ENCODE peak calls at places on chromosomes 6 and 20, in seven cellular contexts. U, S, Q, D, F, C and K are unnamed samples.

GRCh38 chr6:139547082-139547776 is 172.8 kb upstream of the CITED2 start:
- ATAC-seq in U (no peak), S (peak; percentile 54), Q (no peak), D (no peak), F (no peak), C (no peak), K (peak; percentile 41)

GRCh38 chr20:51511861-51512619 is 30.5 kb downstream of the NFATC2 start:
- ATAC-seq in U (no peak), S (no peak), Q (no peak), D (no peak), F (no peak), C (no peak), K (no peak)

GRCh38 chr6:98636941-98637340 is 197.4 kb upstream of the POU3F2 start:
- ATAC-seq in U (no peak), S (no peak), Q (no peak), D (peak; percentile 72), F (no peak), C (no peak), K (no peak)

GRCh38 chr20:39822667-39823066 is 860.5 kb downstream of the DHX35 start:
- ATAC-seq in U (peak; percentile 54), S (no peak), Q (no peak), D (no peak), F (no peak), C (no peak), K (no peak)

GRCh38 chr6:93219447-93219846 is 199.9 kb downstream of the EPHA7 start:
- ATAC-seq in U (no peak), S (no peak), Q (no peak), D (no peak), F (no peak), C (no peak), K (no peak)

GRCh38 chr6:11522819-11523218 is 14.7 kb upstream of the TMEM170B start:
- ATAC-seq in U (peak; percentile 55), S (no peak), Q (no peak), D (no peak), F (no peak), C (no peak), K (peak; percentile 39)

GRCh38 chr6:128246472-128246871 is 273.9 kb downstream of the PTPRK start:
- ATAC-seq in U (no peak), S (no peak), Q (no peak), D (no peak), F (no peak), C (no peak), K (no peak)

GRCh38 chr6:127938701-127939100 is 37.8 kb upstream of the THEMIS start:
- ATAC-seq in U (no peak), S (no peak), Q (peak; percentile 30), D (no peak), F (no peak), C (no peak), K (no peak)

GRCh38 chr6:1536526-1537429 is 72.9 kb upstream of the FOXC1 start:
- ATAC-seq in U (no peak), S (no peak), Q (no peak), D (peak; percentile 62), F (no peak), C (no peak), K (no peak)

GRCh38 chr6:119108076-119108475 is 29.6 kb upstream of the FAM184A start:
- ATAC-seq in U (no peak), S (no peak), Q (no peak), D (no peak), F (no peak), C (no peak), K (no peak)

GRCh38 chr20:38260025-38260377 is 534 bp downstream of the KIAA1755 start:
- ATAC-seq in U (peak; percentile 25), S (no peak), Q (no peak), D (peak; percentile 45), F (peak; percentile 47), C (peak; percentile 61), K (peak; percentile 8)

GRCh38 chr20:49399329-49399728 is 83.1 kb downstream of the KCNB1 start:
- ATAC-seq in U (no peak), S (no peak), Q (no peak), D (no peak), F (no peak), C (no peak), K (peak; percentile 25)

GRCh38 chr20:8428988-8429387 is 296.9 kb downstream of the PLCB1 start:
- ATAC-seq in U (no peak), S (no peak), Q (no peak), D (no peak), F (no peak), C (no peak), K (no peak)

GRCh38 chr20:1618954-1619550 is 757 bp downstream of the SIRPB1 start:
- ATAC-seq in U (peak; percentile 79), S (no peak), Q (no peak), D (no peak), F (no peak), C (no peak), K (no peak)

GRCh38 chr20:1811621-1812498 is 83.3 kb upstream of the SIRPA start:
- ATAC-seq in U (no peak), S (no peak), Q (no peak), D (peak; percentile 77), F (no peak), C (peak; percentile 92), K (no peak)

GRCh38 chr20:38673731-38674177 is 50.5 kb upstream of the SLC32A1 start:
- ATAC-seq in U (peak; percentile 40), S (peak; percentile 74), Q (no peak), D (peak; percentile 56), F (no peak), C (peak; percentile 11), K (no peak)

GRCh38 chr20:32158943-32159660 is 48.4 kb downstream of the PLAGL2 start:
- ATAC-seq in U (no peak), S (no peak), Q (no peak), D (no peak), F (no peak), C (no peak), K (no peak)

GRCh38 chr6:408599-409102 is 17.1 kb downstream of the IRF4 start:
- ATAC-seq in U (peak; percentile 95), S (peak; percentile 100), Q (peak; percentile 100), D (peak; percentile 99), F (peak; percentile 56), C (peak; percentile 100), K (peak; percentile 91)

GRCh38 chr6:134495203-134495892 is 177.4 kb upstream of the SGK1 start:
- ATAC-seq in U (no peak), S (no peak), Q (no peak), D (no peak), F (no peak), C (no peak), K (no peak)

GRCh38 chr20:19838981-19839576 is 81.0 kb downstream of the RIN2 start:
- ATAC-seq in U (no peak), S (no peak), Q (peak; percentile 67), D (peak; percentile 41), F (no peak), C (peak; percentile 59), K (no peak)

GRCh38 chr6:170439366-170440351 is 113.4 kb downstream of the PSMB1 start:
- ATAC-seq in U (no peak), S (peak; percentile 9), Q (no peak), D (no peak), F (no peak), C (no peak), K (no peak)

GRCh38 chr6:285030-285771 is 7.1 kb upstream of the DUSP22 start:
- ATAC-seq in U (no peak), S (peak; percentile 29), Q (no peak), D (no peak), F (no peak), C (no peak), K (no peak)

GRCh38 chr6:121520337-121521163 is 85.1 kb downstream of the GJA1 start:
- ATAC-seq in U (peak; percentile 30), S (no peak), Q (no peak), D (peak; percentile 63), F (peak; percentile 32), C (no peak), K (peak; percentile 64)

GRCh38 chr6:109874621-109875020 is 103.5 kb upstream of the GPR6 start:
- ATAC-seq in U (no peak), S (no peak), Q (no peak), D (no peak), F (no peak), C (no peak), K (no peak)

GRCh38 chr6:13504611-13505344 is 17.4 kb upstream of the GFOD1 start:
- ATAC-seq in U (no peak), S (no peak), Q (no peak), D (no peak), F (no peak), C (peak; percentile 74), K (no peak)

GRCh38 chr6:53014034-53014433 is 18.9 kb upstream of the GSTA4 start:
- ATAC-seq in U (peak; percentile 53), S (no peak), Q (no peak), D (no peak), F (no peak), C (no peak), K (no peak)

GRCh38 chr6:163753430-163753829 is 338.9 kb downstream of the QKI start:
- ATAC-seq in U (no peak), S (peak; percentile 37), Q (no peak), D (no peak), F (no peak), C (no peak), K (no peak)

GRCh38 chr6:148507774-148508173 is 165.1 kb downstream of the SASH1 start:
- ATAC-seq in U (peak; percentile 34), S (no peak), Q (no peak), D (no peak), F (no peak), C (no peak), K (peak; percentile 73)

GRCh38 chr20:44552039-44552438 is 30.2 kb upstream of the SERINC3 start:
- ATAC-seq in U (no peak), S (no peak), Q (no peak), D (no peak), F (no peak), C (no peak), K (no peak)
- TF ChIP-seq POLR2AphosphoS5 in U (no peak), S (peak; percentile 57), Q (no peak), D (no peak), F (no peak), C (no peak), K (no peak)

DNA sequence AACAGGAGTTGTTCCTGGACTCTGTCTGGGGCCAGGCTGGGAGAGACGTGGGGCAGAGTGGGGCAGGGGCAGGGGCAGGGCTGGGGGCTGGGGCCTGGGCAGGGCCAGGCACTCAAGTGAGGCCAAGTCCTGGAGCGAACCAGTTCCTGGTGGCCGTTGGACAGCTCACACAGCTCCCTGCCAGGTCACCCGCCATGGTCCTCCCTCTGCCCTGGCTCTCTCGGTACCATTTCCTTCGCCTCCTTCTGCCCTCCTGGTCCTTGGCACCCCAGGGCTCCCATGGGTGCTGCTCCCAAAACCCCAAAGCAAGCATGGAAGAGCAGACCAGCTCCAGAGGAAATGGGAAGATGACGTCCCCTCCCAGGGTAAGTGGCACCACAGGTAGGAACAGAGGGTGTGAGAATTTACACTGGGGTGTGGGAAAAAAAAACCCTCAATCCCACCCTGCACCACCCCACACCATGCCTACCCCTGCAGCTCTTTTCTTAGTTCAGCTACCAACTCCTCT is at the start of gene MCCD1:
- ATAC-seq in U (peak; percentile 40), S (peak; percentile 25), Q (peak; percentile 39), D (peak; percentile 58), F (peak; percentile 63), C (peak; percentile 63), K (no peak)
- TF ChIP-seq POLR2AphosphoS5 in U (no peak), S (no peak), Q (peak; percentile 34), D (peak; percentile 40), F (no peak), C (no peak), K (no peak)

GRCh38 chr6:16781348-16782169 is 20.3 kb upstream of the ATXN1 start:
- ATAC-seq in U (no peak), S (peak; percentile 77), Q (peak; percentile 51), D (no peak), F (no peak), C (no peak), K (no peak)
- TF ChIP-seq POLR2AphosphoS5 in U (no peak), S (no peak), Q (no peak), D (no peak), F (no peak), C (no peak), K (no peak)

GRCh38 chr6:21402368-21402767 is 191.2 kb upstream of the SOX4 start:
- ATAC-seq in U (peak; percentile 81), S (no peak), Q (no peak), D (no peak), F (no peak), C (no peak), K (peak; percentile 88)
- TF ChIP-seq POLR2AphosphoS5 in U (no peak), S (no peak), Q (no peak), D (no peak), F (no peak), C (no peak), K (peak; percentile 20)